ENCODE peak calls at places on chromosomes 16 and 17, in nine cellular contexts. K is A549, L is endothelial cell of umbilical vein, P is GM12878, T is WTC11, V is HCT116, S is K562, H is H1, C is SK-N-SH. Y is an unnamed sample.

GRCh38 chr16:81451753-81452680 is 7.4 kb downstream of the CMIP start:
- DNase-seq in K (no peak), T (no peak), L (no peak), C (no peak), S (peak), P (no peak), V (no peak), H (no peak), Y (peak)

GRCh38 chr16:86059253-86060171 is 160.6 kb downstream of the IRF8 start:
- DNase-seq in C (no peak), K (no peak), H (no peak), V (no peak), S (no peak), T (no peak), L (no peak), P (no peak), Y (no peak)

GRCh38 chr17:39663688-39664580 is 1.2 kb upstream of the TCAP start:
- DNase-seq in C (no peak), S (peak), H (peak), L (no peak), V (peak), P (no peak), T (peak), K (peak), Y (no peak)

GRCh38 chr16:58243528-58244004 is 45.7 kb upstream of the CSNK2A2 start:
- DNase-seq in H (no peak), K (no peak), S (peak), V (no peak), L (no peak), C (no peak), P (peak), T (no peak), Y (peak)

GRCh38 chr16:49009204-49009603 is 272.4 kb downstream of the CBLN1 start:
- DNase-seq in K (no peak), V (no peak), C (no peak), L (no peak), P (no peak), H (no peak), T (no peak), S (no peak), Y (no peak)

GRCh38 chr17:57051886-57052342 is 33.1 kb upstream of the AKAP1 start:
- DNase-seq in H (no peak), C (no peak), T (no peak), K (no peak), L (no peak), V (no peak), S (no peak), P (no peak), Y (no peak)

GRCh38 chr17:77425791-77426641 is 285.2 kb downstream of the SEC14L1 start:
- DNase-seq in C (peak), L (no peak), T (no peak), S (peak), H (no peak), V (no peak), K (peak), P (no peak), Y (peak)

GRCh38 chr16:70529051-70529777 is 5.6 kb downstream of the SF3B3 start:
- DNase-seq in P (no peak), T (no peak), S (no peak), K (peak), C (peak), V (peak), H (no peak), L (peak), Y (peak)

GRCh38 chr17:34307110-34307509 is 12.1 kb upstream of the CCL8 start:
- DNase-seq in H (no peak), P (no peak), S (no peak), T (no peak), C (no peak), K (no peak), V (no peak), L (no peak), Y (peak)

GRCh38 chr16:56355221-56355620 is 70.1 kb downstream of the AMFR start:
- DNase-seq in H (no peak), P (no peak), V (no peak), S (no peak), C (peak), T (peak), L (no peak), K (no peak), Y (no peak)

GRCh38 chr16:55325458-55326109 is 1.6 kb downstream of the IRX6 start:
- DNase-seq in H (no peak), T (no peak), L (no peak), V (no peak), C (no peak), S (no peak), K (no peak), P (no peak), Y (no peak)

DNA sequence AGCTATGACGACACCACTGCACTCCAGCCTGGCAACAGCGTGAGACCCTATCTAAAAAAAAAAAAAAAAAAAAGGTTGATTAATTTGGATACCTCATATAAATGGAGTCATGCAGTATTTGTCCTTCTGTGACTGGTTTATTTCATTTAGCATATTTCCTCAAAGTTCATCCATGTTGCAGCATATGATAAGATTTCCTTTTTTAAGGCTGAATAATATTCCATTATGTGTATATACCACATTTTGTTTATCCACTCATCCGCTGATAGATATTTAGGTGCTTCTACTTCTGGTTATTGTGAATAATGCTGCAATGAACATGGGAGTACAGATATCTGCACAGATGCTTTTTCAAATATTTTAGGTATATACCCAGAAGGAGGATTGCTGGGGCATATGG is 43.3 kb upstream of the TMC5 start:
- DNase-seq in K (no peak), H (no peak), S (no peak), V (no peak), P (no peak), T (no peak), L (no peak), C (no peak), Y (no peak)
- TF ChIP-seq MAX in K (no peak), H (no peak), S (no peak), V (no peak), P (no peak), T (no peak), L (no peak), C (no peak), Y (no peak)

GRCh38 chr17:68542698-68543463 is 30.7 kb downstream of the PRKAR1A start:
- DNase-seq in K (peak), V (no peak), P (no peak), T (no peak), S (no peak), C (no peak), H (no peak), L (no peak), Y (no peak)
- TF ChIP-seq MAX in K (no peak), V (no peak), P (no peak), T (no peak), S (no peak), C (no peak), H (no peak), L (no peak), Y (no peak)

DNA sequence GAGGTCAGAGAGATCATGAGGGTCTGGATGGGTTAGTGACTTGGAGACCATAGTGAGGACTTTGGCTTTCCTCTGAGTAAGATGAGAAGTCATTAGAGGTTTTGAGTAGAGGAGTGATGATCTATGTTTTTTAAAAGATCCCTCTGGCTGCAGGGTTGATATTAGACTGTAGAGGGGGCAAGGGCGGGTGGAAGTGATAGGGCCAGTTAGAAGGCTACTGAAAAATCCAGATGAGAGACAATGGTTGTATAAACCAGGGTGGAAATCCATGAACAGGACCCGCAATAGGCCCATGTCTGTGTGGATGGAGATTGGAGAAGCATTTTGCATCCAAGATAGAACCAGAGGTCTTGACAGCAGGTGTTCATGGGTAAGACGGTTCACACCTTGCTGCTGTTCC is 9.8 kb downstream of the ITGAL start:
- DNase-seq in H (no peak), T (no peak), C (no peak), L (no peak), V (peak), K (no peak), P (no peak), S (peak), Y (no peak)
- TF ChIP-seq MAX in H (no peak), T (no peak), C (no peak), L (no peak), V (no peak), K (no peak), P (no peak), S (no peak), Y (no peak)

DNA sequence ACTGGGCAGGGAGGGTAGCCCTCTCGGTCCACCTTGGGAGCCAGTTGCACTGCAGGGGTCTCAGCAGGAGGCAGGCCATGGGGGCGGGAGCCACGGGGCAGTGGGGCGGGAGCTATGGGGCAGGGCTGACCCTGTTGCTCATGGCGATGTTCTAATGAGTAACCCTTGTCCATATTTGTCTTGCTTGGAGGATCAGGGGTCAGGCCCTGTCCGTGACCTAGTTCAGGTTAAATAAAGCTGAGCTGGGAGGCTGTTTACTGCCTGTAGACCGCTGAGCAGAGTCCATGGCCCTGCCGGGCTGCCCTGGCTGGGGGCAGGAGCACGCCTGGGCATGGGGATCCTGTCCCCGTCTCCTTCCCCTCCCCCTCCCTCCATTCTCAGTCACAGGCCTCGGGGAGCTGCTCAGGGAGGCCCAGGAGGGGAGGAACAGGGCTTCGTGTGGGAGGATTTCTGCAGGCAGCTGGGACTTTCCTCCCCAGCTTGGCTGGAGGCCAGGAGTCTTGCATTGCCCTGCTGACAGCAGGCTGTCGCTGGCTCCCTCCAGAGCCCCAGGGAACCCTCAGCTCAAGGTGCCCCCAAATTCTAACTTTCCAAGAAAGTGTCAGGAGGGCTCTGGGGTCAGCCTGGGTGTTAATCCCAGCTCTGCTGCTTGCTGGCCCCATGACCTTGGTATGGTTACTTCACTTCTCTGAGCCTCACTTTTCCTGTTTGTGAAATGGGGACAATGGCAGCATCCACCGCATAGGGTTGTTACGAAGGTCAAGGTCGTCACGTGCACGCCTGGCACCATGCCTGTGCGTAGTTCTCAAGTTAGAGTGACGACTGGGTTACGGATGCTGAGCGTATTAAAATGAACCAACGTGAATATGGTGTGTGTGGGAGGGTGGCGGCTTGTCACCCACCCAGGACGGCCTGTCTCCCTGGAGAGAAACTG is 6.1 kb upstream of the SERPINF2 start:
- DNase-seq in H (no peak), L (no peak), S (peak), V (no peak), T (no peak), K (peak), P (no peak), C (peak), Y (peak)
- TF ChIP-seq MAX in H (no peak), L (no peak), S (no peak), V (no peak), T (no peak), K (peak), P (no peak), C (no peak), Y (no peak)

GRCh38 chr17:63752707-63753106 is 11.1 kb upstream of the STRADA start:
- DNase-seq in V (no peak), T (no peak), P (no peak), H (no peak), S (no peak), K (no peak), L (no peak), C (no peak), Y (no peak)

GRCh38 chr17:63754046-63754445 is 12.4 kb upstream of the STRADA start:
- DNase-seq in C (no peak), L (no peak), H (no peak), P (no peak), K (no peak), S (no peak), T (no peak), V (no peak), Y (no peak)

GRCh38 chr17:63753215-63753614 is 11.6 kb upstream of the STRADA start:
- DNase-seq in H (no peak), V (no peak), K (no peak), P (no peak), S (no peak), L (no peak), T (no peak), C (no peak), Y (peak)

GRCh38 chr17:63751806-63752205 is 10.2 kb upstream of the STRADA start:
- DNase-seq in S (no peak), H (no peak), P (no peak), T (no peak), K (no peak), C (no peak), V (no peak), L (no peak), Y (peak)
- TF ChIP-seq MAX in S (no peak), H (no peak), P (no peak), T (no peak), K (no peak), C (no peak), V (no peak), L (no peak), Y (peak)

DNA sequence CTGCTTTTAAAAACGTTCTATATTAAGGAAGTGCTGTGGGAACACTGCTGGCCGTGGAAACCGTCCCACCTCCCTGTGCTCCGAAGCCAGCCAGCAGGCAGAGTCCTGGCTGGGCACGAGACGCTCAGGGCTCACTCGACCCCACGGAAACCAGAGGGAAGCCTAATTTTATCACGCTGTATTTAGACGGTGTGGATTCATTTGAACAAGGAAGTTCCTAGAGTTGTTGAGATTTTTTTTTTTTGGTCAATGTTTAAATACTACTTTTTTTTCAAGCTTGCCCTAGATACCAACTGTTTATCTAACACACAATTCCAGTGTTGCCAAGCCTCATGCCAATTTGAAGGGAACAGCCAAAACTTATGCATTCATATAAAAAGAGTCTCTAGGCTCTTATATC is 25.8 kb downstream of the ADCY9 start:
- DNase-seq in P (no peak), L (peak), T (no peak), V (no peak), K (no peak), S (no peak), C (no peak), H (no peak), Y (no peak)
- TF ChIP-seq MAX in P (no peak), L (no peak), T (no peak), V (no peak), K (no peak), S (no peak), C (no peak), H (no peak), Y (no peak)

GRCh38 chr17:5587431-5588032 is 3.2 kb upstream of the NLRP1 start:
- DNase-seq in H (no peak), P (no peak), C (peak), L (peak), S (peak), T (no peak), K (peak), V (peak), Y (peak)
- TF ChIP-seq MAX in H (no peak), P (no peak), C (no peak), L (no peak), S (no peak), T (no peak), K (no peak), V (no peak), Y (peak)

Y was measured in NB4.